ENCODE peak calls at places on chromosomes 6 and 20, in ten cellular contexts. O is heart right ventricle; I is GM12878; A is IMR-90; Y is WERI-Rb-1; G is PC-3; B is AG04450; H is psoas muscle; F is mammary epithelial cell; T is CD8-positive, alpha-beta T cell. Z is an unnamed sample.

GRCh38 chr6:12717356-12717755 is 789 bp downstream of the PHACTR1 start:
- DNase-seq in G (peak; percentile 36), B (no peak), H (no peak), I (no peak), F (no peak), Y (no peak), O (no peak), A (no peak), T (no peak), Z (no peak)

GRCh38 chr6:170448317-170448716 is 104.8 kb downstream of the PSMB1 start:
- DNase-seq in Y (no peak), I (no peak), G (no peak), F (no peak), H (no peak), O (no peak), B (no peak), A (no peak), T (peak; percentile 39), Z (no peak)

GRCh38 chr6:143607168-143607567 is 70.6 kb upstream of the PHACTR2 start:
- DNase-seq in T (no peak), O (no peak), G (no peak), B (no peak), F (no peak), Y (no peak), I (no peak), H (no peak), A (no peak), Z (no peak)

GRCh38 chr6:87925373-87926060 is 122.1 kb upstream of the SPACA1 start:
- DNase-seq in B (no peak), T (no peak), F (no peak), O (no peak), I (peak; percentile 89), A (no peak), G (no peak), H (no peak), Y (peak; percentile 55), Z (no peak)

GRCh38 chr20:16541226-16541625 is 32.0 kb downstream of the KIF16B start:
- DNase-seq in Y (no peak), G (no peak), T (no peak), O (peak; percentile 62), H (peak; percentile 55), B (no peak), I (no peak), F (no peak), A (no peak), Z (no peak)

GRCh38 chr20:60037120-60037499 is 78.9 kb downstream of the CDH26 start:
- DNase-seq in G (peak; percentile 45), T (no peak), Y (no peak), I (no peak), F (no peak), B (no peak), O (no peak), A (peak; percentile 59), H (no peak), Z (peak; percentile 47)

GRCh38 chr6:4093288-4093687 is 14.4 kb upstream of the FAM217A start:
- DNase-seq in I (no peak), B (no peak), G (no peak), A (no peak), T (no peak), F (no peak), H (no peak), Y (no peak), O (no peak), Z (no peak)

GRCh38 chr6:113351183-113351834 is 505.8 kb upstream of the MARCKS start:
- DNase-seq in T (no peak), O (no peak), Y (no peak), F (peak; percentile 32), H (no peak), A (peak; percentile 83), B (peak; percentile 61), I (no peak), G (peak; percentile 9), Z (no peak)

GRCh38 chr6:134584809-134585528 is 267.1 kb upstream of the SGK1 start:
- DNase-seq in H (no peak), B (no peak), Y (no peak), O (no peak), G (no peak), T (no peak), A (no peak), F (peak; percentile 31), I (no peak), Z (no peak)

GRCh38 chr20:51065615-51066014 is 42.7 kb upstream of the KCNG1 start:
- DNase-seq in F (no peak), I (no peak), O (no peak), G (no peak), A (no peak), B (no peak), H (no peak), Y (no peak), T (no peak), Z (no peak)

GRCh38 chr6:159979136-159979874 is 10.4 kb downstream of the IGF2R start:
- DNase-seq in H (peak; percentile 70), Y (no peak), O (peak; percentile 24), B (no peak), I (peak; percentile 75), F (peak; percentile 57), T (peak; percentile 64), G (peak; percentile 82), A (peak; percentile 37), Z (no peak)

GRCh38 chr6:38346291-38347079 is 293.2 kb downstream of the BTBD9 start:
- DNase-seq in G (peak; percentile 16), H (no peak), O (no peak), F (peak; percentile 26), B (peak; percentile 34), I (no peak), A (peak; percentile 90), T (no peak), Y (peak; percentile 91), Z (no peak)

GRCh38 chr20:666877-667276 is 8.7 kb downstream of the SCRT2 start:
- DNase-seq in T (no peak), G (no peak), B (no peak), H (no peak), I (no peak), O (no peak), Y (no peak), A (no peak), F (no peak), Z (no peak)
- H3K27me3 ChIP-seq in T (no peaks in the 10 kb centered on the region), G (peaks cover 63% of the 10 kb centered on the region), B (peaks cover 66% of the 10 kb centered on the region), H (peaks cover 21% of the 10 kb centered on the region), I (peaks cover 3% of the 10 kb centered on the region), O (peaks cover 58% of the 10 kb centered on the region), Y (no peaks in the 10 kb centered on the region), A (peaks cover 86% of the 10 kb centered on the region), F (peaks cover 12% of the 10 kb centered on the region), Z (peaks cover 53% of the 10 kb centered on the region)

GRCh38 chr6:14396826-14397517 is 279.4 kb downstream of the CD83 start:
- DNase-seq in B (peak; percentile 16), F (no peak), A (peak; percentile 86), H (peak; percentile 23), I (no peak), G (peak; percentile 52), O (no peak), Y (peak; percentile 28), T (no peak), Z (peak; percentile 42)
- TF ChIP-seq CTCF in B (peak; percentile 48), F (peak; percentile 50), A (peak; percentile 31), H (peak; percentile 30), I (peak; percentile 30), G (peak; percentile 58), O (peak; percentile 9), Y (peak; percentile 70), T (no peak), Z (no peak)

GRCh38 chr6:28775052-28775376 is 148.8 kb downstream of the TRIM27 start:
- DNase-seq in H (no peak), G (no peak), A (no peak), I (no peak), O (no peak), F (no peak), T (no peak), B (no peak), Y (no peak), Z (peak; percentile 37)
- H3K27me3 ChIP-seq in H (peaks cover 43% of the 10 kb centered on the region), G (peaks cover 68% of the 10 kb centered on the region), A (peaks cover 69% of the 10 kb centered on the region), I (peaks cover 14% of the 10 kb centered on the region), O (peaks cover 100% of the 10 kb centered on the region), F (peaks cover 67% of the 10 kb centered on the region), T (peaks cover 72% of the 10 kb centered on the region), B (peaks cover 71% of the 10 kb centered on the region), Y (peaks cover 100% of the 10 kb centered on the region), Z (peaks cover 65% of the 10 kb centered on the region)

GRCh38 chr6:35050291-35050987 is 90.7 kb downstream of the TCP11 start:
- DNase-seq in T (no peak), Y (peak; percentile 48), F (no peak), G (no peak), I (no peak), B (no peak), O (no peak), A (no peak), H (no peak), Z (no peak)
- TF ChIP-seq CTCF in T (no peak), Y (no peak), F (no peak), G (no peak), I (no peak), B (no peak), O (no peak), A (no peak), H (no peak), Z (no peak)

DNA sequence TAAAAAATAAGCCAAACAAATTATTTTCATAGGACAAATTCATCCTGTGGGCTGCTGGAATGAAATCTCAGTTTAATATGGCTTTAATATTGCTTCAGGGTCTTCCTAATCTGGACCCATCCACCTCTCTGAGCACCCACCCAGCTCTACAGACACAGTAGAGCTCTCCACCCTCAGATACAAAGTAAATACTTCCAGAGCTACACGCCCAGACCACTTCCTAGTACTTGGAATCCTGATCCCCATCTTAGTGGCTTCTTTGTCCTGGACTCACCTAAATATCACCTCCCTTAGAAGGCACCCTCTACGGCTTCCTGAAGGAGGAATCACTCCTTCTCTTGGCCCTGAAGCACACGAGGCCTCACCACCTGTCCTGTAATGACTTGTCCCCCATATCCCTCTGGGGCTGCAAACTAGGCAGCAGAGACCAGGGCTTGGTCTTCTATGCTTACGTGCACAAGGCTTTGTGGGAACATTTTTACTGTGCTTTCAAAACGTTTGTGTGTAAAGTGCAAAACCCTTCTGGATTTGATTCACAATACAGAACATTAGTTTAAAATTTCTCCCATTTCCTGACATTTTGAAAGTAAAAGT is 2.5 kb downstream of the CTCFL start:
- DNase-seq in A (no peak), O (no peak), T (no peak), I (no peak), H (no peak), B (no peak), Y (no peak), F (no peak), G (no peak), Z (no peak)
- H3K27me3 ChIP-seq in A (peaks cover 16% of the 10 kb centered on the region), O (no peaks in the 10 kb centered on the region), T (no peaks in the 10 kb centered on the region), I (no peaks in the 10 kb centered on the region), H (no peaks in the 10 kb centered on the region), B (peaks cover 6% of the 10 kb centered on the region), Y (no peaks in the 10 kb centered on the region), F (peaks cover 6% of the 10 kb centered on the region), G (no peaks in the 10 kb centered on the region), Z (no peaks in the 10 kb centered on the region)

DNA sequence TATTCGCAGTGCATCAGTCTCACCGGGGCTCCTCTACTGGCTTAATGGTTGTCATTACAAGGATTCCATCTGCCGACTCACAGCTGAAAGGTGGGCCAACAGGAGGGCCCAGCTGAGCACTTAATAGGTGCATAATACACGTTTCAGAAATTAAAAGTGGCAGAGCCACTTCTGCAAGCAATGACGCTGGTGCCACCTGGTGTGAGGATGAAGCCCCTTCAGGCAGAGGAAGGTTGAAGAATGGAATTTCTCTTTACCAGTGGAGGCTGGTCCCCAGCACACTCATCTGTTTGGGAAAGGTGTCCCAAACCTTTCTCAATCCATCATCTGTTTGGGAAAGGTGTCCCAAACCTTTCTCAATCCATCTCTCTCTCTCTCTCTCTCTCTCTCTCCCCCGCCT is 8.2 kb upstream of the STMND1 start:
- DNase-seq in H (no peak), F (no peak), Y (peak; percentile 36), B (no peak), G (peak; percentile 62), A (no peak), I (no peak), O (no peak), T (no peak), Z (no peak)
- TF ChIP-seq CTCF in H (no peak), F (peak; percentile 29), Y (peak; percentile 68), B (peak; percentile 41), G (peak; percentile 74), A (peak; percentile 46), I (peak; percentile 29), O (no peak), T (no peak), Z (no peak)

Z was measured in esophagus muscularis mucosa.